ENCODE peak calls at places on chromosomes 2 and 18, in seven cellular contexts. B is IMR-90, U is H1, L is lower leg skin, P is endothelial cell of umbilical vein, D is K562, C is adrenal gland. M is an unnamed sample.

GRCh38 chr18:74412106-74412880 is 44.8 kb downstream of the DIPK1C start:
- DNase-seq in U (peak; percentile 53), L (no peak), C (no peak), B (no peak), D (no peak), P (no peak), M (no peak)

GRCh38 chr2:238404406-238405216 is 22.1 kb upstream of the ASB1 start:
- DNase-seq in B (no peak), C (no peak), D (no peak), U (no peak), L (no peak), P (no peak), M (no peak)

GRCh38 chr2:241286348-241287090 is 29.0 kb downstream of the HDLBP start:
- DNase-seq in C (no peak), B (no peak), P (no peak), D (no peak), L (no peak), U (no peak), M (no peak)

GRCh38 chr18:32764611-32765244 is 8.1 kb downstream of the KLHL14 start:
- DNase-seq in B (no peak), C (no peak), P (no peak), D (no peak), L (no peak), U (no peak), M (no peak)

GRCh38 chr18:77218642-77219041 is 31.0 kb upstream of the GALR1 start:
- DNase-seq in B (no peak), P (no peak), L (no peak), D (no peak), U (no peak), C (no peak), M (no peak)

GRCh38 chr2:150450765-150451164 is 36.7 kb downstream of the RND3 start:
- DNase-seq in U (no peak), C (no peak), D (no peak), P (no peak), B (peak; percentile 35), L (no peak), M (no peak)

GRCh38 chr2:227238242-227239237 is 74.1 kb downstream of the COL4A3 start:
- DNase-seq in D (peak; percentile 55), L (peak; percentile 37), P (peak; percentile 62), B (peak; percentile 61), C (peak; percentile 80), U (peak; percentile 82), M (peak; percentile 74)

GRCh38 chr2:231961349-231962166 is at the start of gene DIS3L2:
- DNase-seq in C (peak; percentile 76), U (peak; percentile 86), L (peak; percentile 47), B (peak; percentile 70), P (peak; percentile 82), D (peak; percentile 86), M (peak; percentile 87)

GRCh38 chr2:133518646-133519344 is 49.5 kb downstream of the NCKAP5 start:
- DNase-seq in B (peak; percentile 6), P (no peak), D (no peak), C (no peak), U (no peak), L (no peak), M (no peak)

DNA sequence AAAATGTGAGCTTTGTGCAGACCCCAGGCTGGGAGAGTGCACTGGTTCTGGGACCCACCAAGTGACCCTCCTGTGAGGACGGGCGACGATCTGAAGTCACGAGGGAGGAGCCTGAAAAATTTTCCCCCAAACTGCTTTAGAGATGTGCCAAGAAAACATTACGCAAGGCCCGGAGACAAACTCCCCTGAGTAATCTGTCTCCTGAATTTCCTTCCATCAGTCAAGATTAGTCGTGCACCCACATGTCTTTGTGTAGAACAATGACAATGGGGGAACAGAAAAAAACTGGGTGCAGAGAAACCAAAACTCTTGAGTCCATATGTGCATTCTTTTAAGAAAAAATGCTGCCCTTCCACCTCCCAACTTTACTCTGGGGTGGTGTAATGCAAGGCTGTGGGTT is 12.6 kb upstream of the NCK2 start:
- DNase-seq in U (no peak), L (no peak), C (no peak), P (no peak), B (no peak), D (no peak), M (no peak)
- H3K4me3 ChIP-seq in U (no peak overlapping the region), L (no peak overlapping the region), C (no peak overlapping the region), P (no peak overlapping the region), B (no peak overlapping the region), D (no peak overlapping the region), M (no peak overlapping the region)

GRCh38 chr2:33599175-33599942 is at the start of gene FAM98A:
- DNase-seq in L (peak; percentile 98), D (peak; percentile 99), U (peak; percentile 96), P (peak; percentile 100), C (peak; percentile 99), B (peak; percentile 99), M (peak; percentile 99)
- TF ChIP-seq POLR2A in L (no peak), D (peak; percentile 75), U (no peak), P (peak; percentile 58), C (peak; percentile 71), B (peak; percentile 69), M (peak; percentile 55)

GRCh38 chr2:190344275-190344827 is 962 bp downstream of the INPP1 start:
- DNase-seq in B (no peak), L (no peak), C (peak; percentile 63), D (no peak), P (peak; percentile 54), U (no peak), M (peak; percentile 85)
- TF ChIP-seq CTCF in B (no peak), L (no peak), C (no peak), D (no peak), P (no peak), U (peak; percentile 46), M (peak; percentile 66)

GRCh38 chr2:66430906-66431619 is 3.9 kb upstream of the MEIS1 start:
- DNase-seq in U (no peak), L (no peak), C (no peak), B (no peak), D (no peak), P (no peak), M (no peak)

GRCh38 chr2:66428986-66429612 is 5.8 kb upstream of the MEIS1 start:
- DNase-seq in U (no peak), D (peak; percentile 73), C (no peak), L (no peak), B (peak; percentile 79), P (peak; percentile 74), M (no peak)

GRCh38 chr2:66432801-66433694 is 1.9 kb upstream of the MEIS1 start:
- DNase-seq in U (peak; percentile 88), L (peak; percentile 90), B (peak; percentile 98), P (peak; percentile 95), C (peak; percentile 96), D (peak; percentile 90), M (peak; percentile 90)

GRCh38 chr2:66431840-66432511 is 2.9 kb upstream of the MEIS1 start:
- DNase-seq in D (no peak), B (no peak), P (no peak), C (no peak), L (no peak), U (no peak), M (peak; percentile 51)

DNA sequence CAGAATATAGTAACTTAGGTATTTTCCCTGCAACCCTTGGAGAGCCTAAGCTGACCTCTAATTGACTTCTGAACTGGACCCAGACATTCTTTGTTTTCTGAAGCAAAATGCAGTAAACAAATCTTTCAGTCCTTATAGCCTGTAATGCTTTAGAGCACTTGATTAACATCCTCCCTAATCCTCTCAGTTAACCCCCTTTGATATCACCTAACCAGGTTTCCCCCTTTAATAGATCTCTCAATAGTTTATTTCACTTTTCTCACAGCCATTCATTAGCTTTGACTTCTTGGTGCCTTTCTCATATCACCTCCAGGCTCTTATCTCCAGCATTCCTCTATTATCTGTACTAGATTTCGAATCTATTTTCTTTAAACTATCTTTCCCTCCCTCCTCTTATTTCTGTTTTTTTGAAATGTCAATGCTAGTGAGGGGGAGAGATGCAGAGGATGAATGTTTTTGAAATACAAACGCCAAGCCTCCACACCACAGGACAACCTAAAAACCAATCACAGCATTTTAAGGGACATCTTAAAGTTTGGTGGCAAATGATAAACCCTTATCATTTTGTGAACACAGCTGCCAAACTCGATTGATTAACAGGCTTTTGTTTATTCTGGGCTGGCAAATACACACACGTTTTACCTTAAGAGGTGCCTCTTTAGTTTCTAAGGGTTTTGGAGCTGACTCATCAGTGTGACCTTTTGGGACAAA is 4.6 kb upstream of the MEIS1 start:
- DNase-seq in C (no peak), U (no peak), D (no peak), B (no peak), P (no peak), L (no peak), M (no peak)
- H3K4me3 ChIP-seq in C (no peak overlapping the region), U (no peak overlapping the region), D (no peak overlapping the region), B (no peak overlapping the region), P (no peak overlapping the region), L (no peak overlapping the region), M (no peak overlapping the region)

GRCh38 chr2:70123051-70123828 is 36.0 kb downstream of the PCBP1 start:
- DNase-seq in L (peak; percentile 75), C (peak; percentile 74), B (peak; percentile 50), P (no peak), U (peak; percentile 76), D (peak; percentile 79), M (no peak)
- TF ChIP-seq POLR2A in L (no peak), C (peak; percentile 79), B (no peak), P (no peak), U (peak; percentile 97), D (no peak), M (no peak)

GRCh38 chr2:202101049-202101579 is 28.1 kb downstream of the KIAA2012 start:
- DNase-seq in P (no peak), B (no peak), C (no peak), D (no peak), L (no peak), U (no peak), M (no peak)
- TF ChIP-seq CTCF in P (no peak), B (no peak), C (no peak), D (no peak), L (no peak), U (no peak), M (no peak)

GRCh38 chr2:30288576-30288975 is 57.2 kb downstream of the LBH start:
- DNase-seq in C (no peak), D (no peak), B (no peak), L (no peak), U (no peak), P (no peak), M (no peak)
- H3K4me3 ChIP-seq in C (no peak overlapping the region), D (no peak overlapping the region), B (no peak overlapping the region), L (no peak overlapping the region), U (no peak overlapping the region), P (no peak overlapping the region), M (no peak overlapping the region)

GRCh38 chr2:110204408-110205385 is at the start of gene NPHP1:
- DNase-seq in D (peak; percentile 90), L (peak; percentile 80), B (peak; percentile 75), C (peak; percentile 91), P (peak; percentile 84), U (peak; percentile 98), M (peak; percentile 82)
- TF ChIP-seq POLR2A in D (peak; percentile 78), L (no peak), B (peak; percentile 49), C (peak; percentile 48), P (peak; percentile 82), U (peak; percentile 86), M (peak; percentile 41)